ENCODE peak calls at places on chromosome 20, in ten cellular contexts. R is SJSA1; D is AG08396; J is heart right ventricle; Q is ELF-1; F is stimulated activated CD8-positive, alpha-beta memory T cell treated with anti-CD3 and anti-CD28 coated beads, Interleukin-2, amount 100 ng/mL, for 48 hours; Y is Right ventricle myocardium superior; U is SHP77 treated with DMSO at 0.1 percent for 48 hours; A is NCI-H2081; L is stimulated activated CD4-positive, alpha-beta T cell treated with anti-CD3 and anti-CD28 coated beads, Interleukin-4, amount 100 ng/mL, for 1 hour. O is an unnamed sample.

GRCh38 chr20:31920275-31920855 is 31.5 kb downstream of the PDRG1 start:
- DNase-seq in Y (no peak), Q (peak), L (no peak), U (no peak), F (no peak), J (no peak), A (no peak), D (no peak), R (no peak), O (no peak)

GRCh38 chr20:58921564-58921963 is 59.5 kb upstream of the NELFCD start:
- DNase-seq in Q (no peak), A (peak), L (no peak), F (no peak), D (no peak), J (no peak), U (peak), R (no peak), Y (no peak), O (peak)

GRCh38 chr20:47502271-47502730 is 614 bp downstream of the NCOA3 start:
- DNase-seq in Y (no peak), A (no peak), Q (peak), F (no peak), J (no peak), D (peak), L (peak), R (peak), U (no peak), O (no peak)

GRCh38 chr20:57748601-57749130 is 38.9 kb upstream of the PMEPA1 start:
- DNase-seq in J (peak), L (peak), A (peak), D (peak), R (peak), F (peak), U (peak), Q (peak), Y (peak), O (peak)

GRCh38 chr20:10209091-10209490 is 9.5 kb upstream of the SNAP25 start:
- DNase-seq in F (no peak), J (no peak), Y (no peak), Q (no peak), A (no peak), U (no peak), R (peak), D (no peak), L (no peak), O (no peak)

GRCh38 chr20:20665200-20665599 is 47.2 kb downstream of the RALGAPA2 start:
- DNase-seq in D (no peak), L (no peak), Q (no peak), U (no peak), R (no peak), Y (no peak), A (no peak), F (no peak), J (no peak), O (peak)

GRCh38 chr20:33444797-33445560 is 1.4 kb upstream of the SNTA1 start:
- DNase-seq in A (no peak), Q (no peak), D (no peak), F (no peak), U (peak), R (no peak), J (peak), L (peak), Y (no peak), O (no peak)

GRCh38 chr20:34709836-34710567 is 5.9 kb downstream of the TP53INP2 start:
- DNase-seq in R (peak), D (peak), A (peak), L (peak), F (peak), Y (peak), U (no peak), J (peak), Q (peak), O (peak)

GRCh38 chr20:58016779-58017178 is 211.7 kb downstream of the ANKRD60 start:
- DNase-seq in J (no peak), D (no peak), U (no peak), L (no peak), R (no peak), Q (no peak), Y (no peak), F (no peak), A (no peak), O (no peak)

GRCh38 chr20:63325554-63326313 is 32.7 kb downstream of the COL20A1 start:
- DNase-seq in D (no peak), R (no peak), Y (peak), Q (no peak), L (no peak), J (peak), A (no peak), F (no peak), U (no peak), O (no peak)

GRCh38 chr20:40678286-40678835 is 10.7 kb downstream of the MAFB start:
- DNase-seq in A (no peak), R (no peak), U (no peak), F (no peak), J (no peak), L (no peak), D (no peak), Y (no peak), Q (no peak), O (no peak)

GRCh38 chr20:2349801-2350200 is 30.9 kb upstream of the TGM6 start:
- DNase-seq in A (no peak), R (peak), J (no peak), D (no peak), Q (peak), L (no peak), F (no peak), U (no peak), Y (no peak), O (no peak)

GRCh38 chr20:4998160-4998651 is 3.1 kb downstream of the SLC23A2 start:
- DNase-seq in Y (no peak), U (no peak), D (no peak), F (no peak), J (no peak), R (no peak), A (no peak), Q (no peak), L (no peak), O (no peak)

GRCh38 chr20:46400253-46400652 is 6.2 kb downstream of the ELMO2 start:
- DNase-seq in R (peak), Q (no peak), F (no peak), U (no peak), D (peak), L (no peak), A (no peak), J (no peak), Y (peak), O (no peak)

GRCh38 chr20:61310954-61311353 is 58.9 kb downstream of the CDH4 start:
- DNase-seq in Q (no peak), J (no peak), D (no peak), U (no peak), A (no peak), F (no peak), R (no peak), Y (no peak), L (no peak), O (no peak)

GRCh38 chr20:13029687-13030510 is 21.1 kb downstream of the SPTLC3 start:
- DNase-seq in U (no peak), R (peak), A (no peak), Y (no peak), L (no peak), Q (peak), D (peak), J (no peak), F (no peak), O (no peak)

GRCh38 chr20:919491-919916 is 3.4 kb upstream of the ANGPT4 start:
- DNase-seq in R (no peak), D (no peak), A (no peak), F (no peak), U (no peak), J (no peak), L (no peak), Q (peak), Y (no peak), O (no peak)

GRCh38 chr20:52972190-52972937 is at the start of gene TSHZ2:
- DNase-seq in D (peak), J (peak), A (peak), Q (peak), F (peak), R (peak), L (peak), Y (peak), U (peak), O (peak)

GRCh38 chr20:38725959-38726848 is 1.9 kb downstream of the SLC32A1 start:
- DNase-seq in L (peak), R (peak), U (no peak), Y (peak), D (peak), A (no peak), F (peak), J (no peak), Q (peak), O (peak)